ENCODE peak calls at places on chromosomes 7 and 10, in five cellular contexts. L is cardiac muscle cell; A is NCI-H1105; M is stomach; U is stimulated activated CD8-positive, alpha-beta memory T cell treated with anti-CD3 and anti-CD28 coated beads, Interleukin-2, amount 100 ng/mL, for 1 hour. P is an unnamed sample.

GRCh38 chr7:142508251-142508650 is 241.0 kb upstream of the PRSS1 start:
- DNase-seq in L (no peak), A (no peak), M (peak), U (no peak), P (no peak)

GRCh38 chr10:119245272-119245671 is 37.9 kb downstream of the GRK5 start:
- DNase-seq in L (no peak), A (no peak), M (no peak), U (no peak), P (no peak)

GRCh38 chr7:2011266-2012043 is 221.3 kb downstream of the MAD1L1 start:
- DNase-seq in L (no peak), A (no peak), M (no peak), U (no peak), P (no peak)

GRCh38 chr7:25405736-25406135 is 177.4 kb upstream of the NPVF start:
- DNase-seq in L (no peak), A (no peak), M (no peak), U (no peak), P (no peak)

GRCh38 chr7:159062596-159062995 is 82.1 kb downstream of the VIPR2 start:
- DNase-seq in L (no peak), A (no peak), M (no peak), U (no peak), P (no peak)

GRCh38 chr7:2022021-2022409 is 210.7 kb downstream of the MAD1L1 start:
- DNase-seq in L (no peak), A (no peak), M (no peak), U (no peak), P (no peak)

GRCh38 chr7:140062118-140062527 is 628 bp downstream of the PARP12 start:
- DNase-seq in L (no peak), A (no peak), M (no peak), U (peak), P (peak)

GRCh38 chr7:89332026-89332425 is 536.5 kb upstream of the TEX47 start:
- DNase-seq in L (no peak), A (no peak), M (no peak), U (no peak), P (no peak)

GRCh38 chr7:69896100-69896499 is 297.8 kb downstream of the AUTS2 start:
- DNase-seq in L (no peak), A (no peak), M (no peak), U (no peak), P (no peak)